ENCODE peak calls at places on chromosomes 12 and 14, in four cellular contexts. I is AG09319, Z is cardiac fibroblast, W is HFF-Myc. J is an unnamed sample.

GRCh38 chr14:31926123-31926522 is 151.0 kb upstream of the ARHGAP5 start:
- DNase-seq in I (no peak), Z (peak), W (no peak), J (no peak)

GRCh38 chr14:59020382-59020781 is 168.1 kb upstream of the DAAM1 start:
- DNase-seq in I (no peak), Z (peak), W (no peak), J (no peak)

GRCh38 chr14:93369393-93370266 is 22.6 kb downstream of the COX8C start:
- DNase-seq in I (no peak), Z (no peak), W (no peak), J (no peak)

GRCh38 chr14:74593241-74593985 is 18.6 kb downstream of the LTBP2 start:
- DNase-seq in I (no peak), Z (peak), W (no peak), J (no peak)

GRCh38 chr12:50102186-50102585 is 1.6 kb upstream of the GPD1 start:
- DNase-seq in I (no peak), Z (no peak), W (no peak), J (no peak)

GRCh38 chr12:118330421-118331018 is 42.2 kb downstream of the TAOK3 start:
- DNase-seq in I (no peak), Z (peak), W (peak), J (peak)

GRCh38 chr14:58755026-58755929 is 117.5 kb downstream of the DACT1 start:
- DNase-seq in I (no peak), Z (no peak), W (no peak), J (no peak)

GRCh38 chr12:11016937-11017336 is 5.5 kb downstream of the TAS2R19 start:
- DNase-seq in I (no peak), Z (no peak), W (no peak), J (no peak)

GRCh38 chr12:110549716-110550115 is 33.4 kb downstream of the PPTC7 start:
- DNase-seq in I (no peak), Z (no peak), W (no peak), J (no peak)

GRCh38 chr12:104498211-104498801 is 41.6 kb downstream of the CHST11 start:
- DNase-seq in I (no peak), Z (no peak), W (peak), J (peak)

GRCh38 chr12:76765598-76765997 is 1.7 kb downstream of the ZDHHC17 start:
- DNase-seq in I (no peak), Z (no peak), W (no peak), J (no peak)

GRCh38 chr14:100199240-100199860 is 39.6 kb upstream of the YY1 start:
- DNase-seq in I (no peak), Z (no peak), W (no peak), J (no peak)

GRCh38 chr12:92439397-92439779 is 263.4 kb upstream of the PLEKHG7 start:
- DNase-seq in I (peak), Z (peak), W (no peak), J (peak)

GRCh38 chr14:95770777-95771176 is 56.9 kb upstream of the TCL1A start:
- DNase-seq in I (no peak), Z (no peak), W (no peak), J (no peak)

GRCh38 chr14:102202944-102203343 is 63.2 kb downstream of the WDR20 start:
- DNase-seq in I (no peak), Z (no peak), W (no peak), J (no peak)

GRCh38 chr12:104896146-104896545 is 61.9 kb downstream of the SLC41A2 start:
- DNase-seq in I (no peak), Z (no peak), W (no peak), J (no peak)

GRCh38 chr12:117159674-117160073 is 30.6 kb downstream of the FBXO21 start:
- DNase-seq in I (no peak), Z (no peak), W (no peak), J (no peak)

GRCh38 chr14:62710811-62711210 is 334.4 kb downstream of the KCNH5 start:
- DNase-seq in I (no peak), Z (no peak), W (no peak), J (no peak)

GRCh38 chr14:52473557-52473956 is 78.7 kb downstream of the TXNDC16 start:
- DNase-seq in I (peak), Z (peak), W (no peak), J (peak)

GRCh38 chr12:82473111-82473754 is 114.9 kb downstream of the METTL25 start:
- DNase-seq in I (no peak), Z (no peak), W (no peak), J (no peak)

GRCh38 chr14:60008042-60008441 is 83.7 kb upstream of the PCNX4 start:
- DNase-seq in I (no peak), Z (no peak), W (no peak), J (no peak)

DNA sequence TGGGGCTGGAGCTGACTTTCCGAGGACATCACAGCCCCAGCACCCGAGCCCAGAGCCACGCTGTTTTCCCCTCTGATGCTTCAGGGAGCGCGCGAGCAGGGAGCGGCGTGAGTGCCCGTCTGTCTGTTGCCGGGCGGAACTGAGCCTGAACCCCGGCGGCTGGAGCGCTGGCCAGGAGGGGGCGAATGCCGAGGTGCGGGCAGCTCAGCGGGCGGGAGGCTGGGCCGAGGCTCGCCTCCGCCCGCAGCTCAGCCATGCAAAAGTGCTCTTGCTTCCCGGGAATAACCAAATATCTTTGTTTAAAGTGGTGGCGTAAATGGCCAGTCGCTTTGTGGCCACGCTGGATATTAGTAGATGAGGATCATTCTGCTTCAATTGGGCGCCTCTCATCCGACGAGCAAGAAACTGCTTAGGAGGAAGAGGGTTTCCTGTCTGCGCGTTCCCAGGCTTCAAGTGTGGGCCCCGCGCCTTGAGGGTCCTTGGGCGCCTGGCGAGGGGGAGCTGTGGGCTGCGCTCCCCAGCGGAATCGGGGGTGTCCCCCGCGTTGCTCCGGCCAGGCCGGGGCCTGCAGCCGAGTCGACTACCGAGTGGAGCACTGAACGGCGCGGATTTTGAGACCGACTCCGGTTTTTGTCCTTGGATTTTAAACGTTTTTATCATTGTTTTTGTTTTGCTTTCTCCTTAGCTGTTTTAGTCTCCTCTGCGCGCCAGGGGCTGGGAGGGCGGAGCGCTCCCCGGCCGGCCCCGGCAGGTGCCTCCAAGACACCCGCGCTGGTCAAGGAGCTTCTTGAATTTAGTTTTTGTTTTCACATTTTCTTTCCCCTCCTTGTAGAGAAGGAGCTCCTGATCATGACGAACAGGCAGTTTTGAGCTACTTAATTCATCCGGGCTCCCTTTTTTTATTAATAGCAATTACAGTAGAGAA is 831 bp upstream of the NKX2-1 start:
- DNase-seq in I (no peak), Z (peak), W (no peak), J (no peak)
- TF ChIP-seq CTCF in I (peak), Z (no peak), W (peak), J (peak)

GRCh38 chr12:71896171-71896570 is 42.5 kb upstream of the TPH2 start:
- DNase-seq in I (no peak), Z (no peak), W (no peak), J (no peak)

GRCh38 chr12:71904629-71905028 is 34.0 kb upstream of the TPH2 start:
- DNase-seq in I (no peak), Z (peak), W (no peak), J (no peak)

GRCh38 chr12:71900091-71900490 is 38.6 kb upstream of the TPH2 start:
- DNase-seq in I (no peak), Z (peak), W (no peak), J (no peak)
- TF ChIP-seq CTCF in I (peak), Z (peak), W (no peak), J (peak)

GRCh38 chr14:88729159-88729558 is 63.6 kb downstream of the EML5 start:
- DNase-seq in I (no peak), Z (no peak), W (no peak), J (no peak)
- TF ChIP-seq CTCF in I (peak), Z (peak), W (peak), J (peak)

GRCh38 chr12:15669256-15669948 is 119.8 kb downstream of the EPS8 start:
- DNase-seq in I (no peak), Z (no peak), W (no peak), J (no peak)
- TF ChIP-seq CTCF in I (no peak), Z (no peak), W (no peak), J (no peak)